ENCODE peak calls at places on chromosomes 11 and 22, in seven cellular contexts. U, P, C, E, Q, B and H are unnamed samples.
A peak's percentile ranks its signal among the peaks of the same experiment; 100 is the strongest.

GRCh38 chr11:89220684-89221339 is 43.1 kb downstream of the TYR start:
- DNase-seq in P (no peak), B (no peak), C (no peak), U (no peak), Q (no peak), E (no peak), H (no peak)

GRCh38 chr22:50310209-50310722 is 2.8 kb upstream of the PLXNB2 start:
- DNase-seq in U (no peak), P (peak; percentile 36), B (no peak), E (no peak), C (no peak), Q (no peak), H (peak; percentile 82)

GRCh38 chr11:502288-503178 is 4.5 kb downstream of the RNH1 start:
- DNase-seq in B (no peak), P (peak; percentile 54), C (no peak), U (peak; percentile 56), E (no peak), Q (no peak), H (no peak)

GRCh38 chr11:57205046-57205671 is 23.4 kb downstream of the LRRC55 start:
- DNase-seq in P (no peak), C (peak; percentile 49), Q (peak; percentile 43), B (peak; percentile 12), U (peak; percentile 42), E (peak; percentile 20), H (no peak)

GRCh38 chr11:126350811-126351210 is 4.7 kb upstream of the ST3GAL4 start:
- DNase-seq in Q (no peak), B (peak; percentile 43), P (no peak), C (no peak), U (no peak), E (no peak), H (no peak)

GRCh38 chr11:119417726-119418540 is 5.0 kb downstream of the THY1 start:
- DNase-seq in C (no peak), E (no peak), U (no peak), B (no peak), Q (peak; percentile 68), P (no peak), H (no peak)

GRCh38 chr11:73752903-73753302 is 8.0 kb downstream of the RAB6A start:
- DNase-seq in U (no peak), C (no peak), Q (no peak), P (no peak), E (no peak), B (no peak), H (no peak)

GRCh38 chr11:64429970-64430369 is 71.0 kb downstream of the RPS6KA4 start:
- DNase-seq in B (no peak), P (no peak), E (no peak), U (no peak), Q (no peak), C (no peak), H (no peak)

GRCh38 chr11:75424396-75424795 is 8.6 kb downstream of the KLHL35 start:
- DNase-seq in Q (no peak), B (no peak), C (no peak), E (no peak), P (no peak), U (no peak), H (no peak)

GRCh38 chr11:11313426-11313825 is 39.6 kb downstream of the CSNK2A3 start:
- DNase-seq in P (no peak), Q (peak; percentile 15), U (no peak), B (peak; percentile 49), E (peak; percentile 34), C (no peak), H (peak; percentile 65)

GRCh38 chr22:17952273-17952801 is 72.0 kb downstream of the MICAL3 start:
- DNase-seq in C (no peak), U (no peak), E (no peak), Q (no peak), B (no peak), P (no peak), H (no peak)

GRCh38 chr22:20965104-20965887 is 1.8 kb upstream of the AIFM3 start:
- DNase-seq in B (no peak), P (no peak), Q (no peak), C (no peak), U (peak; percentile 50), E (no peak), H (no peak)

GRCh38 chr11:101909087-101909486 is 5.7 kb upstream of the CEP126 start:
- DNase-seq in B (no peak), P (no peak), U (no peak), E (no peak), C (no peak), Q (no peak), H (no peak)

GRCh38 chr11:64060861-64061444 is 25.2 kb downstream of the FLRT1 start:
- DNase-seq in E (no peak), Q (peak; percentile 3), C (peak; percentile 76), U (peak; percentile 72), B (no peak), P (peak; percentile 67), H (peak; percentile 45)

GRCh38 chr22:45775569-45776312 is 104.1 kb downstream of the ATXN10 start:
- DNase-seq in E (no peak), Q (no peak), C (no peak), U (no peak), P (no peak), B (no peak), H (no peak)

GRCh38 chr11:70204466-70204799 is 1.3 kb downstream of the FADD start:
- DNase-seq in C (no peak), P (no peak), E (no peak), Q (no peak), U (no peak), B (no peak), H (no peak)

GRCh38 chr11:1803246-1803645 is 31.5 kb upstream of the SYT8 start:
- DNase-seq in P (no peak), U (no peak), E (no peak), B (no peak), Q (no peak), C (no peak), H (no peak)

GRCh38 chr11:100637706-100638105 is 49.4 kb upstream of the ARHGAP42 start:
- DNase-seq in P (no peak), B (no peak), E (no peak), U (no peak), C (no peak), Q (peak; percentile 49), H (no peak)

GRCh38 chr11:129268371-129268770 is 76.2 kb upstream of the ARHGAP32 start:
- DNase-seq in P (no peak), Q (no peak), U (no peak), C (no peak), B (no peak), E (no peak), H (no peak)

GRCh38 chr11:132115454-132115853 is 745.0 kb downstream of the NTM start:
- DNase-seq in E (no peak), Q (peak; percentile 32), B (no peak), P (no peak), U (no peak), C (no peak), H (no peak)

GRCh38 chr11:7869467-7869866 is 61.6 kb downstream of the OR10A6 start:
- DNase-seq in U (no peak), P (no peak), E (peak; percentile 14), Q (peak; percentile 23), C (no peak), B (no peak), H (no peak)

GRCh38 chr11:87355614-87356013 is 317.9 kb downstream of the TMEM135 start:
- DNase-seq in C (no peak), U (no peak), B (no peak), E (no peak), P (peak; percentile 47), Q (no peak), H (no peak)

GRCh38 chr11:3669128-3669527 is 2.1 kb downstream of the CHRNA10 start:
- DNase-seq in E (no peak), Q (no peak), C (no peak), U (no peak), B (no peak), P (no peak), H (no peak)

GRCh38 chr11:96335389-96335788 is 7.6 kb downstream of the MAML2 start:
- DNase-seq in P (no peak), B (peak; percentile 29), E (no peak), U (no peak), Q (peak; percentile 86), C (no peak), H (no peak)

GRCh38 chr22:27004434-27004833 is 347.0 kb downstream of the MIAT start:
- DNase-seq in Q (no peak), P (no peak), E (no peak), C (no peak), B (no peak), U (no peak), H (no peak)

GRCh38 chr11:36380296-36381004 is 84.4 kb downstream of the PRR5L start:
- DNase-seq in P (no peak), E (no peak), C (no peak), Q (no peak), U (no peak), B (no peak), H (no peak)

GRCh38 chr11:5689551-5689983 is at the start of gene TRIM22:
- DNase-seq in B (peak; percentile 86), P (peak; percentile 47), Q (peak; percentile 62), C (peak; percentile 32), E (peak; percentile 40), U (no peak), H (no peak)

GRCh38 chr22:47443836-47444745 is 681.6 kb downstream of the TBC1D22A start:
- DNase-seq in B (no peak), Q (no peak), E (no peak), P (no peak), U (no peak), C (no peak), H (no peak)

GRCh38 chr11:111460340-111460739 is 51.8 kb downstream of the BTG4 start:
- DNase-seq in E (no peak), P (no peak), U (no peak), C (no peak), Q (no peak), B (no peak), H (no peak)

GRCh38 chr22:20968281-20968977 is 1.4 kb downstream of the AIFM3 start:
- DNase-seq in E (no peak), P (no peak), U (no peak), B (peak; percentile 68), Q (no peak), C (no peak), H (peak; percentile 37)

GRCh38 chr22:35921777-35922176 is 106.8 kb downstream of the RBFOX2 start:
- DNase-seq in B (peak; percentile 81), Q (peak; percentile 93), C (peak; percentile 51), E (peak; percentile 72), P (no peak), U (peak; percentile 58), H (peak; percentile 56)

GRCh38 chr11:117903505-117904382 is 25.5 kb downstream of the TMPRSS13 start:
- DNase-seq in U (peak; percentile 32), C (no peak), E (no peak), P (no peak), Q (no peak), B (no peak), H (peak; percentile 20)